ENCODE peak calls at places on chromosome 13, in six cellular contexts. W is heart left ventricle, N is endodermal cell, O is pancreas, P is HL-60, K is fibroblast of villous mesenchyme. G is an unnamed sample.

GRCh38 chr13:27704681-27705080 is 83.0 kb downstream of the POLR1D start:
- DNase-seq in O (no peak), K (peak), P (no peak), N (no peak), W (no peak), G (no peak)

GRCh38 chr13:110944121-110944967 is 29.5 kb upstream of the ANKRD10 start:
- DNase-seq in P (peak), W (no peak), K (peak), N (peak), O (peak), G (peak)

GRCh38 chr13:51894239-51894638 is 32.5 kb downstream of the CCDC70 start:
- DNase-seq in W (no peak), N (peak), O (no peak), K (peak), P (no peak), G (no peak)

GRCh38 chr13:44368599-44369368 is 4.8 kb upstream of the SERP2 start:
- DNase-seq in K (peak), P (no peak), N (no peak), O (no peak), W (no peak), G (no peak)

GRCh38 chr13:99471231-99472202 is 29.8 kb upstream of the TM9SF2 start:
- DNase-seq in K (no peak), O (no peak), N (no peak), W (no peak), P (no peak), G (no peak)

GRCh38 chr13:113838711-113839201 is 25.1 kb downstream of the GAS6 start:
- DNase-seq in O (peak), K (no peak), N (no peak), P (no peak), W (no peak), G (no peak)

GRCh38 chr13:105047676-105048295 is 1487.7 kb downstream of the EFNB2 start:
- DNase-seq in W (no peak), P (no peak), O (no peak), K (no peak), N (no peak), G (no peak)

GRCh38 chr13:35159041-35159440 is 217.0 kb downstream of the NBEA start:
- DNase-seq in P (no peak), W (no peak), O (no peak), K (no peak), N (no peak), G (no peak)

GRCh38 chr13:24083141-24083540 is 77.4 kb upstream of the SPATA13 start:
- DNase-seq in K (no peak), P (no peak), N (peak), W (no peak), O (no peak), G (no peak)

GRCh38 chr13:43787998-43788397 is 1.2 kb upstream of the ENOX1 start:
- DNase-seq in O (peak), P (no peak), N (no peak), K (peak), W (no peak), G (peak)

GRCh38 chr13:32881074-32881791 is 135.0 kb upstream of the KL start:
- DNase-seq in W (no peak), P (no peak), O (no peak), N (no peak), K (peak), G (peak)

GRCh38 chr13:29021311-29021710 is 201.2 kb downstream of the MTUS2 start:
- DNase-seq in K (no peak), W (no peak), O (no peak), N (no peak), P (no peak), G (no peak)

GRCh38 chr13:24747248-24748151 is 16.5 kb upstream of the RNF17 start:
- DNase-seq in K (peak), P (peak), W (no peak), N (peak), O (no peak), G (peak)

GRCh38 chr13:45310341-45311138 is 30.4 kb downstream of the TPT1 start:
- DNase-seq in N (no peak), K (no peak), O (no peak), P (no peak), W (no peak), G (no peak)

GRCh38 chr13:98157609-98158008 is 14.7 kb downstream of the FARP1 start:
- DNase-seq in N (no peak), W (no peak), O (no peak), K (no peak), P (no peak), G (no peak)

GRCh38 chr13:33004454-33004853 is 11.8 kb upstream of the KL start:
- DNase-seq in K (peak), P (peak), N (no peak), O (no peak), W (peak), G (peak)

GRCh38 chr13:92315265-92315664 is 911.3 kb upstream of the GPC6 start:
- DNase-seq in O (no peak), N (no peak), W (no peak), P (no peak), K (no peak), G (no peak)

GRCh38 chr13:31267126-31267784 is 67.5 kb downstream of the B3GLCT start:
- DNase-seq in O (no peak), N (no peak), W (no peak), P (no peak), K (no peak), G (no peak)

GRCh38 chr13:72062566-72062965 is 195.6 kb upstream of the DACH1 start:
- DNase-seq in N (peak), W (peak), K (no peak), O (no peak), P (no peak), G (no peak)

GRCh38 chr13:31797154-31797775 is 57.9 kb downstream of the RXFP2 start:
- DNase-seq in K (peak), P (no peak), O (no peak), W (no peak), N (no peak), G (peak)

GRCh38 chr13:108508263-108508662 is 121.1 kb upstream of the MYO16 start:
- DNase-seq in W (no peak), O (no peak), N (peak), K (peak), P (peak), G (peak)

GRCh38 chr13:96052655-96053002 is 572 bp downstream of the UGGT2 start:
- DNase-seq in P (peak), O (no peak), N (no peak), K (peak), W (no peak), G (peak)

GRCh38 chr13:70905035-70905434 is 796.8 kb upstream of the KLHL1 start:
- DNase-seq in W (no peak), O (no peak), K (no peak), P (no peak), N (no peak), G (peak)

GRCh38 chr13:30334663-30335386 is 27.5 kb upstream of the KATNAL1 start:
- DNase-seq in O (peak), K (peak), N (peak), W (no peak), P (peak), G (no peak)

GRCh38 chr13:25037057-25037813 is 58.7 kb upstream of the PABPC3 start:
- DNase-seq in W (no peak), P (peak), N (peak), O (peak), K (peak), G (peak)

GRCh38 chr13:112057736-112058518 is 9.0 kb upstream of the SOX1 start:
- DNase-seq in O (no peak), W (no peak), N (peak), K (no peak), P (no peak), G (no peak)

GRCh38 chr13:98570929-98571372 is 6.0 kb downstream of the STK24 start:
- DNase-seq in N (no peak), P (no peak), K (peak), O (no peak), W (no peak), G (no peak)

GRCh38 chr13:106941779-106942178 is 373.8 kb upstream of the ARGLU1 start:
- DNase-seq in K (no peak), P (no peak), N (no peak), O (no peak), W (no peak), G (no peak)

GRCh38 chr13:34250151-34250550 is 432.2 kb downstream of the RFC3 start:
- DNase-seq in N (no peak), P (no peak), K (peak), O (no peak), W (no peak), G (no peak)

GRCh38 chr13:93224545-93224944 is 2.1 kb upstream of the GPC6 start:
- DNase-seq in O (no peak), W (no peak), K (peak), P (no peak), N (peak), G (no peak)

GRCh38 chr13:93522486-93522885 is 295.9 kb downstream of the GPC6 start:
- DNase-seq in N (no peak), O (no peak), P (no peak), K (no peak), W (no peak), G (peak)

GRCh38 chr13:46896346-46897138 is at the start of gene HTR2A:
- DNase-seq in O (no peak), N (no peak), P (peak), W (peak), K (peak), G (peak)

GRCh38 chr13:26502826-26503225 is 54.7 kb upstream of the WASF3 start:
- DNase-seq in P (no peak), N (peak), O (no peak), K (peak), W (peak), G (peak)
- TF ChIP-seq CTCF in P (no peak), N (peak), O (no peak), K (no peak), W (no peak), G (peak)

GRCh38 chr13:80802946-80803345 is 462.0 kb upstream of the SPRY2 start:
- DNase-seq in P (no peak), K (no peak), N (peak), O (no peak), W (no peak), G (no peak)

DNA sequence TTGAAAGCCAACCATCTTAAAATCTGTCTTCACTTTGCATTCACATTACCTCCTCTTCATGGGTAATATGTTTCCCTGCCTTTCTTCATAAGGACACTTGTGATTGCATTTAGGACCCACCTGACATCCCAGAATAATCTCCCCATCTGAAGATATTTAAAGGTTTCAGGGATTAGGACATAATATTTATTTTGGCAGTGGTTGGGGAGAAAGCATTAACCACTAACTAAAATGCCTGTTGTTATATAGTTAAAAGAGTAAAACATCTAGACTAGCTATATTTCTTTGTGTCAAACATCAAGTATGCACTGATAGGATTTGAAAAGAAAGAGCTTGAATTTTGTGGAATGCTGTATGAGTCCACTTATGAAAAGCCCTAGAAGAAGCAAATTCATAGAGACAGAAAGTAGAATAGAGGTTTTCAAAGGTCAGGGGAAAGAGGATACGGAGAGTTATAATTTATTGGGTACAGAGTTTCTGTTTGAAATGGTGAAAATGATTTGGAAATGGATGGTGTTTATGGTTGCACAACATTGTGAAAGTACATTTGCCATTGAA is 457.7 kb upstream of the SPRY2 start:
- DNase-seq in N (no peak), K (no peak), P (no peak), O (no peak), W (no peak), G (no peak)
- H3K4me3 ChIP-seq in N (no peak), K (no peak), P (no peak), O (no peak), W (no peak), G (no peak)

DNA sequence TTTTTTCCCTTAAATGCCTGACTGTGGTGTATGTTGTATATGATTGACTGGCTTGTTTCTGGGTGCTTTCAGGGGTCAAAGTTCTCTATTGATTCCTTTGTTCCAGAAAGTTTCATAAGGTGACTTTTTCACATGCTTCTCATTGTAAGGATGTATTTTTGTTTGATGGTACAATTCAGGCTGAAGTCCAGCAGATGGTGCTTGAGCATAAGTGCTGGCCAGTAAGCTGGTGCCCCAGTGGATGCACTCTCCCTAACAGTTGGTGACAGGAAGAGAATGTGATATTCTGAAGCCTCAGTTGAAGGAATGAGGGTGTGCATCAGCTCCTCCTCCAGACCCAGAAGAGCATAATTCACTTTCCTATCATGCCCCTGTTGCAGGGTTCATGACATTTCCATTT is 1941.6 kb upstream of the PRR20A start:
- DNase-seq in N (peak), O (no peak), K (no peak), P (no peak), W (no peak), G (no peak)
- TF ChIP-seq CTCF in N (peak), O (no peak), K (no peak), P (no peak), W (no peak), G (no peak)

GRCh38 chr13:20760872-20761271 is 12.9 kb downstream of the EEF1AKMT1 start:
- DNase-seq in N (no peak), K (no peak), P (no peak), W (no peak), O (no peak), G (no peak)
- H3K4me3 ChIP-seq in N (no peak), K (no peak), P (no peak), W (no peak), O (no peak), G (no peak)

GRCh38 chr13:77274126-77274525 is 52.8 kb downstream of the MYCBP2 start:
- DNase-seq in N (no peak), W (no peak), P (no peak), K (no peak), O (no peak), G (no peak)
- TF ChIP-seq CTCF in N (peak), W (peak), P (no peak), K (no peak), O (no peak), G (no peak)

GRCh38 chr13:49219647-49220034 is 497 bp upstream of the MLNR start:
- DNase-seq in P (no peak), N (no peak), K (no peak), W (no peak), O (no peak), G (peak)
- H3K4me3 ChIP-seq in P (no peak), N (no peak), K (peak), W (peak), O (peak), G (peak)

DNA sequence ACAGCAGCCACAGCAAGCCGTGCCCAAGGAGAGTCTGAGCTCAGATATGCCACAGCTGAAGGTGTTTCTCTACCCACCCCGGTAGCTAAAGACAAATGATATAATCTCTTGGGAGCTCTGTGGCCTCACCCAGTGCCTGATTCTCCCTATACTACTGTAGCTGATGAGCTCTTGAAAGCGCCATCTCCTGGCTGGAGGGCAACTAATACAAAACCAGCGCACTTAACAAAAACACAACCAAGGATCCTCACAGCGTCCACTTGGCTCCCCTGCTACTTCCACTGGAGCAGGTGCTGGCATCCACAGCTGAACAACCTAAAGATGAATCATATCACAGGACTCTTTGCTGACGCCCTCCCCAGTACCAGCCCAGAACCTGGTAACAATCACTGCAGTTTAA is 1212.0 kb downstream of the PCDH17 start:
- DNase-seq in P (no peak), W (no peak), O (no peak), K (no peak), N (peak), G (no peak)
- TF ChIP-seq CTCF in P (no peak), W (no peak), O (no peak), K (no peak), N (peak), G (no peak)